ENCODE peak calls at places on chromosomes 13 and 19, in eight cellular contexts. L is fibroblast of the aortic adventitia; Q is amygdala; G is nephron progenitor cell; N is HCEC 1CT; E is RCC 7860; R is CD8-positive, alpha-beta memory T cell; O is NCI-H82. W is an unnamed sample.

GRCh38 chr13:36432106-36432544 is at the start of gene CCNA1:
- DNase-seq in L (no peak), Q (no peak), G (peak), N (no peak), E (peak), R (no peak), O (peak), W (no peak)

GRCh38 chr19:44576843-44577565 is 36.4 kb upstream of the IGSF23 start:
- DNase-seq in L (peak), Q (no peak), G (no peak), N (peak), E (peak), R (no peak), O (peak), W (no peak)

GRCh38 chr19:46076031-46076880 is 35.5 kb upstream of the IGFL4 start:
- DNase-seq in L (no peak), Q (no peak), G (no peak), N (no peak), E (no peak), R (no peak), O (peak), W (no peak)

GRCh38 chr19:12873891-12874745 is 7.1 kb downstream of the DNASE2 start:
- DNase-seq in L (no peak), Q (no peak), G (no peak), N (no peak), E (no peak), R (peak), O (no peak), W (no peak)

GRCh38 chr13:42990147-42990990 is 1.7 kb downstream of the EPSTI1 start:
- DNase-seq in L (peak), Q (no peak), G (no peak), N (no peak), E (no peak), R (no peak), O (peak), W (no peak)

GRCh38 chr19:8905342-8905741 is 73.2 kb downstream of the MBD3L1 start:
- DNase-seq in L (no peak), Q (no peak), G (no peak), N (no peak), E (no peak), R (no peak), O (no peak), W (no peak)

GRCh38 chr19:4913996-4914735 is 4.9 kb downstream of the UHRF1 start:
- DNase-seq in L (no peak), Q (no peak), G (no peak), N (no peak), E (no peak), R (peak), O (no peak), W (no peak)

GRCh38 chr13:44365008-44365407 is 8.6 kb upstream of the SERP2 start:
- DNase-seq in L (no peak), Q (no peak), G (no peak), N (peak), E (peak), R (no peak), O (peak), W (no peak)

GRCh38 chr13:59906413-59907027 is 257.2 kb downstream of the DIAPH3 start:
- DNase-seq in L (peak), Q (no peak), G (peak), N (peak), E (no peak), R (no peak), O (peak), W (no peak)

GRCh38 chr13:39776439-39776838 is 121.0 kb downstream of the COG6 start:
- DNase-seq in L (peak), Q (no peak), G (no peak), N (peak), E (peak), R (no peak), O (no peak), W (no peak)

GRCh38 chr13:111549464-111549863 is 229.0 kb downstream of the TEX29 start:
- DNase-seq in L (no peak), Q (no peak), G (no peak), N (no peak), E (no peak), R (no peak), O (no peak), W (no peak)